ENCODE peak calls at places on chromosomes 11 and 22, in six cellular contexts. O is HCT116; S is NT2/D1; Z is effector memory CD4-positive, alpha-beta T cell; Q is Caco-2; N is left ventricle myocardium inferior. X is an unnamed sample. For H3K27me3, the result is how much of the 10 kb centered on the place peaks cover.

GRCh38 chr11:92527467-92527866 is 302.8 kb downstream of the FAT3 start:
- DNase-seq in O (no peak), S (no peak), Z (no peak), Q (no peak), N (no peak), X (no peak)

GRCh38 chr22:23007823-23008222 is 62.5 kb upstream of the GNAZ start:
- DNase-seq in O (no peak), S (no peak), Z (no peak), Q (no peak), N (no peak), X (no peak)

GRCh38 chr11:132980721-132981120 is 551.6 kb downstream of the OPCML start:
- DNase-seq in O (no peak), S (no peak), Z (no peak), Q (peak), N (no peak), X (no peak)

GRCh38 chr11:10307022-10307410 is 2.1 kb downstream of the ADM start:
- DNase-seq in O (no peak), S (no peak), Z (no peak), Q (no peak), N (no peak), X (no peak)

GRCh38 chr22:23100124-23100801 is 29.9 kb downstream of the GNAZ start:
- DNase-seq in O (no peak), S (no peak), Z (no peak), Q (no peak), N (no peak), X (no peak)

GRCh38 chr11:128380280-128380604 is 207.1 kb downstream of the ETS1 start:
- DNase-seq in O (no peak), S (no peak), Z (no peak), Q (no peak), N (no peak), X (no peak)

GRCh38 chr11:5204787-5205186 is 4.3 kb upstream of the OR51V1 start:
- DNase-seq in O (peak), S (peak), Z (no peak), Q (peak), N (no peak), X (no peak)

GRCh38 chr11:65787649-65788622 is 1.1 kb downstream of the OVOL1 start:
- DNase-seq in O (no peak), S (no peak), Z (no peak), Q (peak), N (no peak), X (no peak)

GRCh38 chr11:85951428-85952107 is 96.4 kb downstream of the CCDC83 start:
- DNase-seq in O (no peak), S (no peak), Z (no peak), Q (no peak), N (no peak), X (no peak)
- H3K27me3 ChIP-seq in O (under half), S (under half), Z (under half), Q (under half), N (under half), X (under half)

GRCh38 chr11:107446822-107447431 is 10.7 kb downstream of the CWF19L2 start:
- DNase-seq in O (no peak), S (no peak), Z (no peak), Q (no peak), N (no peak), X (no peak)
- H3K27me3 ChIP-seq in O (under half), S (under half), Z (under half), Q (under half), N (under half), X (under half)

DNA sequence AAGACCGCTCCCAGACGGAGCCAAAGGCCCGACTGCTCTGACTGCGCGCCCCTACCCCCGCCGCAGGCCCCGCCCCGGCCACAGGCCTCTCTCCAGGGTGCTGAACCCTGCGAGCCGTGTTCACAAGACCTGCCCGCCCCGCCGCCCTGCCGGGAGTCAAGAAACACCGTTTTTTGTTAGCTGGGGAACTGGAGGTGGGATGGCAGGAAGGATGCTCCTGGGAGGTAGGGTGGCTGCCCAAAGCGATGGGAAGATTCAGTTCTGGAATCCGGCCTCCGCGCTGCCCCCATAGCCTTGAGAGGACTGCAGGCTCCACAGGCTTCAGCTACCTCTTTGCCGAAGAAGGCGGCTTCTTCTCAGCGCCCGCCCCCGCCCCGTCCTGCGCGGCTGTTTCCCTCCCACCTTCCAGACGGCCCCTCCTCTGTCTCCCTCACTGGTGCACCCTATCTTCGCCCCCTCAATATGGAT is 2.7 kb upstream of the PDE2A start:
- DNase-seq in O (no peak), S (peak), Z (peak), Q (peak), N (peak), X (peak)
- H3K27me3 ChIP-seq in O (half or more), S (under half), Z (half or more), Q (under half), N (half or more), X (half or more)

DNA sequence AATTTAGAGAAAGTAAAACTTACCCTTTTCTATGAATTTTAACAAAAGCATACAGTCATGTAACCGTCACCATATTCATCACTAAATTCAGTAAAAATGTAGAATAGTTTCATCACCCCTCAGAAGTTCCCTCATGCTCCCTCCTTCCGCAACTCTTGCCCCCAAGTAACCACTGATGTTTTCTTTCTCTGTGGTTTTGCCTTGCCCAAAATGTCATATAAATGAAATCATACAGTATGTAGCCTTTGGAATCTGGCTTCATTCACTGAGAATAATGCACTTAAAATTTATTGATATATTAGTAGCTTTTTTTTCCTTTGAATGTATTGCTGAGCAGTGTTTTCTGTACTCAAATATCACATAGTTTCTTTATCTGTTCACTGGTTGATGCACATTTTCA is 60.1 kb downstream of the DCUN1D5 start:
- DNase-seq in O (no peak), S (no peak), Z (no peak), Q (no peak), N (no peak), X (no peak)
- H3K27me3 ChIP-seq in O (under half), S (under half), Z (under half), Q (under half), N (under half), X (under half)

GRCh38 chr22:46027219-46028068 is 50.5 kb upstream of the WNT7B start:
- DNase-seq in O (no peak), S (no peak), Z (no peak), Q (peak), N (peak), X (peak)

GRCh38 chr22:46028069-46028991 is 51.4 kb upstream of the WNT7B start:
- DNase-seq in O (no peak), S (no peak), Z (no peak), Q (peak), N (peak), X (no peak)

GRCh38 chr22:46025225-46025972 is 48.4 kb upstream of the WNT7B start:
- DNase-seq in O (no peak), S (no peak), Z (no peak), Q (peak), N (peak), X (no peak)

GRCh38 chr22:46025973-46026906 is 49.3 kb upstream of the WNT7B start:
- DNase-seq in O (no peak), S (no peak), Z (no peak), Q (peak), N (peak), X (no peak)

GRCh38 chr22:46026907-46027218 is 49.9 kb upstream of the WNT7B start:
- DNase-seq in O (no peak), S (no peak), Z (no peak), Q (no peak), N (no peak), X (no peak)
- H3K27me3 ChIP-seq in O (under half), S (half or more), Z (under half), Q (under half), N (under half), X (under half)

DNA sequence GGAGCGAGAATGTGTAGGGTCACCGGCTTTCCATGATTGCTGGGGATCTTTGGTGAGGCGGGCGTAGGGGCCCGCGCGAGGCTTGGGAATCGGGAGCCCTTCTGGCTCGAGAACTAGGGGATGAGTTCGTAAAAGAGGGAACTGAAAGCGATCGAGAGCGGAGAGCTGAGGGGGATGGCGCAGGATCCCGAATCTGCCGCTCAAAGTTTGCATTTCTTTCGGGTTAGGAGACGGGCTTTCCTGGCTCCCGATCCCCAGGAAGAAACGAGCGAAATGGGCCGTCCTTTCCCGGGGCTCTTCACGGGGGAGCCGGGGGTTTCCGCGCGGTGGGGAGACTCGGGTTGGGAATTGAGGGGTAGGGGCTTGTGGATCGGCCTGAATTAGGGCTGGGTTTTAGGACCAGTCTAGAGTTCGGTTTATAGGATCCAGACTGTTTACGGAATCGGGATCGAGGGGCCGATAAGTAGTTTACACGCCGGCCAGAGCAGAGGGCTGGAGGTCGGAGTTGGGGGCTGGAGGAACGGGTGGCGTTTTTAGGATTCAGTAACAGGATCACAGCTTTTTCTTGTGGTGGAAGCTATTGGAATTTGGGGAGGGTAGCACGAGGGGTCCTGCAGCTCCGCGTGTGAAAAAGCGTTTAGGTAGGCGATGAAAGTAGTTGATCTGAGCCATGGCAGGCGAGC is 1.3 kb downstream of the PKNOX2 start:
- DNase-seq in O (no peak), S (no peak), Z (no peak), Q (peak), N (no peak), X (no peak)
- H3K27me3 ChIP-seq in O (under half), S (under half), Z (under half), Q (under half), N (under half), X (under half)

GRCh38 chr11:63761870-63762661 is 6.5 kb downstream of the ZFTA start:
- DNase-seq in O (no peak), S (peak), Z (no peak), Q (no peak), N (peak), X (no peak)
- H3K27me3 ChIP-seq in O (under half), S (under half), Z (under half), Q (under half), N (under half), X (under half)